ENCODE peak calls at places on chromosomes 11 and 22, in four cellular contexts. W is GM12878, D is K562, I is HepG2. E is an unnamed sample.

GRCh38 chr22:50544078-50544745 is 1.5 kb upstream of the KLHDC7B start:
- DNase-seq in I (no peak), W (no peak), D (no peak), E (peak; percentile 91)

GRCh38 chr22:35510481-35510934 is 30.1 kb upstream of the RASD2 start:
- DNase-seq in I (no peak), W (no peak), D (no peak), E (no peak)

GRCh38 chr11:36343436-36343835 is 47.3 kb downstream of the PRR5L start:
- DNase-seq in D (no peak), W (no peak), I (no peak), E (no peak)

GRCh38 chr11:33490842-33491370 is 209.7 kb downstream of the C11orf91 start:
- DNase-seq in I (no peak), D (no peak), W (no peak), E (no peak)

GRCh38 chr11:124762077-124762623 is at the start of gene ESAM:
- DNase-seq in I (no peak), D (peak; percentile 94), W (no peak), E (peak; percentile 63)

GRCh38 chr11:111603633-111604130 is 1.4 kb downstream of the SIK2 start:
- DNase-seq in D (no peak), I (no peak), W (no peak), E (no peak)

GRCh38 chr11:122523841-122524531 is 131.5 kb upstream of the UBASH3B start:
- DNase-seq in D (no peak), W (no peak), I (no peak), E (no peak)

GRCh38 chr11:66328036-66328306 is 8.3 kb downstream of the RIN1 start:
- DNase-seq in I (no peak), D (no peak), W (no peak), E (no peak)

GRCh38 chr22:42080287-42080686 is 787 bp downstream of the SMDT1 start:
- DNase-seq in D (no peak), I (no peak), W (no peak), E (peak; percentile 28)
- TF ChIP-seq FOXK2 in D (no peak), I (no peak), W (no peak), E (no peak)

GRCh38 chr11:17148536-17148935 is 59.2 kb downstream of the PIK3C2A start:
- DNase-seq in W (no peak), I (no peak), D (no peak), E (no peak)
- TF ChIP-seq TARDBP in W (no peak), I (no peak), D (no peak), E (no peak)

DNA sequence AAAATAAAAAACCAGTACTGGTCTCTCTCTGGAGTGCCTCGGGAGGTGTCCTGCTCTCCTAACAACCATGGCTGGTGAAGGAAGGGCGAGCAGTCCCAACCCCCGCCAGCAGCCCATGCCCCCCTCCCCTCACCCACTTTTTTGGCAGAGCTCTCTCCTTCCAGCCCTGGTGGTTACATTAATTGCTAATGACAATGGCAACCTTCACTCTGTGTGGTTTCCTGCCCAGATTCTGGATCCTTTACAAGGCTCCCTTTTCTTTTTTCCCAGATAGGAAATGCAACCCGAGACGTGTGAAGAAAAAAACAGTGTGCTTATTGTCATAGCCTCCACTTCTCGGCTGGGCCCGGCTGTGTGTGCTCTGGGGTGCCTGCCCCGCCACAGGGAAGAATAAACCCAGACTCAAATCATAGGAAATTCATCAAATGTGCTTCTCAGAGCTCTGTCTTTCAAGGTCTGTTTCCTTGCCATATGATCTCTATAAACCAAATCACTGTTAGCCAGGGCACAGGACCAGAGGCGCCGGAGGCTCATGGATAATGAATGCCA is 513.0 kb downstream of the SOX6 start:
- DNase-seq in D (no peak), W (no peak), I (no peak), E (no peak)
- TF ChIP-seq FOXK2 in D (no peak), W (no peak), I (no peak), E (no peak)

DNA sequence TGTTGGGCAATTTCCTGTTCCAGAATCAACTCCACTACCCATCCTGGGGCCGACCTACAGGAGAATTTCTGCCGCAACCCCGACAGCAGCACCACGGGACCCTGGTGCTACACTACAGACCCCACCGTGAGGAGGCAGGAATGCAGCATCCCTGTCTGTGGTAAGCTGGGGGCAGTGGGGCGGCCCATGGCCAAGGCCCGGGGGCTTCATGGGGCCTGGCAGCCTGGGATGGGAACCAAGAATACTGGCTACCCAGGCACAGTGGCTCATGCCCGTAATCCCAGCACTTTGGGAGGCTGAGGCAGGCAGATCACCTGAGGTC is 4.3 kb downstream of the F2 start:
- DNase-seq in D (no peak), W (no peak), I (no peak), E (no peak)
- TF ChIP-seq TARDBP in D (no peak), W (no peak), I (no peak), E (no peak)